ENCODE peak calls at places on chromosomes 1 and 21, in eight cellular contexts. T is tibial artery, S is hypothalamus, Y is NCI-H2171, Q is EH, L is aorta, K is HT1080, U is LoVo. N is an unnamed sample.

GRCh38 chr1:64539279-64539678 is 69.3 kb downstream of the CACHD1 start:
- DNase-seq in T (no peak), S (no peak), Y (no peak), Q (no peak), L (no peak), K (no peak), U (no peak), N (no peak)

GRCh38 chr1:68384321-68384813 is 65.4 kb downstream of the RPE65 start:
- DNase-seq in T (no peak), S (no peak), Y (no peak), Q (peak), L (peak), K (peak), U (peak), N (peak)

GRCh38 chr1:227944931-227945890 is 2.5 kb downstream of the WNT9A start:
- DNase-seq in T (peak), S (no peak), Y (no peak), Q (no peak), L (no peak), K (no peak), U (no peak), N (no peak)

GRCh38 chr1:205456383-205456867 is 580 bp upstream of the BLACAT1 start:
- DNase-seq in T (no peak), S (no peak), Y (no peak), Q (no peak), L (no peak), K (no peak), U (no peak), N (no peak)

GRCh38 chr1:221085712-221086111 is 206.5 kb downstream of the HLX start:
- DNase-seq in T (no peak), S (no peak), Y (no peak), Q (peak), L (no peak), K (no peak), U (no peak), N (no peak)

GRCh38 chr1:116777831-116778830 is 23.9 kb downstream of the CD2 start:
- DNase-seq in T (no peak), S (no peak), Y (no peak), Q (peak), L (no peak), K (peak), U (no peak), N (no peak)

GRCh38 chr21:27275294-27275927 is 308.5 kb upstream of the ADAMTS5 start:
- DNase-seq in T (no peak), S (no peak), Y (no peak), Q (peak), L (no peak), K (peak), U (no peak), N (no peak)

GRCh38 chr1:192186197-192186596 is 27.9 kb downstream of the RGS18 start:
- DNase-seq in T (no peak), S (no peak), Y (no peak), Q (no peak), L (no peak), K (no peak), U (no peak), N (no peak)

GRCh38 chr1:40315795-40316594 is 1.1 kb downstream of the COL9A2 start:
- DNase-seq in T (no peak), S (peak), Y (peak), Q (no peak), L (no peak), K (no peak), U (no peak), N (no peak)

GRCh38 chr1:44568128-44568900 is 106.0 kb downstream of the TMEM53 start:
- DNase-seq in T (no peak), S (no peak), Y (no peak), Q (no peak), L (no peak), K (peak), U (peak), N (no peak)

GRCh38 chr1:12305377-12305776 is 75.5 kb downstream of the VPS13D start:
- DNase-seq in T (no peak), S (no peak), Y (no peak), Q (peak), L (no peak), K (peak), U (no peak), N (peak)

GRCh38 chr1:28893403-28894102 is 20.8 kb upstream of the EPB41 start:
- DNase-seq in T (no peak), S (no peak), Y (no peak), Q (peak), L (no peak), K (no peak), U (no peak), N (no peak)

GRCh38 chr1:7574121-7575040 is 196.7 kb upstream of the VAMP3 start:
- DNase-seq in T (peak), S (no peak), Y (no peak), Q (no peak), L (peak), K (no peak), U (no peak), N (no peak)

GRCh38 chr1:232968965-232969364 is 18.6 kb downstream of the NTPCR start:
- DNase-seq in T (no peak), S (peak), Y (no peak), Q (peak), L (peak), K (peak), U (no peak), N (no peak)

GRCh38 chr1:89633745-89634625 is 1.1 kb downstream of the LRRC8C start:
- DNase-seq in T (no peak), S (no peak), Y (no peak), Q (peak), L (no peak), K (peak), U (no peak), N (no peak)

GRCh38 chr1:215992620-215993019 is 425.5 kb downstream of the KCTD3 start:
- DNase-seq in T (no peak), S (no peak), Y (no peak), Q (peak), L (no peak), K (peak), U (no peak), N (no peak)

GRCh38 chr1:231684333-231685244 is 58.0 kb downstream of the DISC1 start:
- DNase-seq in T (no peak), S (no peak), Y (peak), Q (peak), L (no peak), K (no peak), U (no peak), N (no peak)

GRCh38 chr1:79662596-79662995 is 656.1 kb upstream of the ADGRL4 start:
- DNase-seq in T (no peak), S (no peak), Y (no peak), Q (no peak), L (no peak), K (no peak), U (no peak), N (no peak)

GRCh38 chr1:46813858-46814396 is 15.1 kb downstream of the CYP4B1 start:
- DNase-seq in T (no peak), S (no peak), Y (no peak), Q (no peak), L (no peak), K (no peak), U (no peak), N (no peak)

GRCh38 chr1:112251766-112252506 is 144.1 kb upstream of the CTTNBP2NL start:
- DNase-seq in T (no peak), S (no peak), Y (no peak), Q (peak), L (no peak), K (peak), U (peak), N (no peak)

GRCh38 chr1:37474051-37474696 is at the start of gene ZC3H12A:
- DNase-seq in T (peak), S (peak), Y (peak), Q (peak), L (peak), K (peak), U (peak), N (peak)